ENCODE peak calls at places on chromosome 6, in four cellular contexts. One of them, this sample, is unnamed.

GRCh38 chr6:53593001-53593488 is 48.1 kb upstream of the GCLC start:
- DNase-seq in astrocyte of the spinal cord: peak; percentile 84
- DNase-seq in CD8-positive, alpha-beta T cell: no peak
- DNase-seq in H1: no peak
- DNase-seq in this sample: no peak

GRCh38 chr6:105388392-105388791 is 14.5 kb downstream of the PREP start:
- DNase-seq in H1: no peak
- DNase-seq in CD8-positive, alpha-beta T cell: no peak
- DNase-seq in astrocyte of the spinal cord: no peak
- DNase-seq in this sample: no peak

GRCh38 chr6:37732688-37733087 is 35.0 kb upstream of the MDGA1 start:
- DNase-seq in H1: no peak
- DNase-seq in astrocyte of the spinal cord: no peak
- DNase-seq in CD8-positive, alpha-beta T cell: no peak
- DNase-seq in this sample: no peak

GRCh38 chr6:144215932-144216667 is 65.8 kb downstream of the STX11 start:
- DNase-seq in CD8-positive, alpha-beta T cell: peak; percentile 87
- DNase-seq in H1: peak; percentile 93
- DNase-seq in astrocyte of the spinal cord: peak; percentile 99
- DNase-seq in this sample: peak; percentile 97

GRCh38 chr6:73580247-73581149 is 59.7 kb upstream of the EEF1A1 start:
- DNase-seq in H1: peak; percentile 94
- DNase-seq in astrocyte of the spinal cord: peak; percentile 99
- DNase-seq in CD8-positive, alpha-beta T cell: peak; percentile 3
- DNase-seq in this sample: no peak

GRCh38 chr6:143058987-143059386 is 1.7 kb upstream of the AIG1 start:
- DNase-seq in CD8-positive, alpha-beta T cell: no peak
- DNase-seq in astrocyte of the spinal cord: no peak
- DNase-seq in H1: no peak
- DNase-seq in this sample: no peak

GRCh38 chr6:42099340-42100028 is 42.9 kb downstream of the C6orf132 start:
- DNase-seq in H1: no peak
- DNase-seq in astrocyte of the spinal cord: peak; percentile 64
- DNase-seq in CD8-positive, alpha-beta T cell: no peak
- DNase-seq in this sample: no peak

GRCh38 chr6:105250523-105250922 is 70.7 kb upstream of the POPDC3 start:
- DNase-seq in H1: no peak
- DNase-seq in astrocyte of the spinal cord: no peak
- DNase-seq in CD8-positive, alpha-beta T cell: no peak
- DNase-seq in this sample: no peak

GRCh38 chr6:53199156-53199555 is 50.5 kb upstream of the GCM1 start:
- DNase-seq in astrocyte of the spinal cord: no peak
- DNase-seq in H1: no peak
- DNase-seq in CD8-positive, alpha-beta T cell: no peak
- DNase-seq in this sample: no peak

GRCh38 chr6:36358235-36358915 is 21.7 kb upstream of the BNIP5 start:
- DNase-seq in H1: no peak
- DNase-seq in astrocyte of the spinal cord: no peak
- DNase-seq in CD8-positive, alpha-beta T cell: no peak
- DNase-seq in this sample: peak; percentile 24

GRCh38 chr6:26321005-26321404 is 44.0 kb upstream of the BTN3A2 start:
- DNase-seq in H1: no peak
- DNase-seq in CD8-positive, alpha-beta T cell: no peak
- DNase-seq in astrocyte of the spinal cord: no peak
- DNase-seq in this sample: no peak

GRCh38 chr6:26318459-26319404 is 46.3 kb upstream of the BTN3A2 start:
- DNase-seq in CD8-positive, alpha-beta T cell: no peak
- DNase-seq in H1: no peak
- DNase-seq in astrocyte of the spinal cord: no peak
- DNase-seq in this sample: no peak

GRCh38 chr6:26316291-26316690 is 48.7 kb upstream of the BTN3A2 start:
- DNase-seq in astrocyte of the spinal cord: no peak
- DNase-seq in CD8-positive, alpha-beta T cell: no peak
- DNase-seq in H1: no peak
- DNase-seq in this sample: no peak

GRCh38 chr6:26317503-26317902 is 47.5 kb upstream of the BTN3A2 start:
- DNase-seq in astrocyte of the spinal cord: no peak
- DNase-seq in H1: no peak
- DNase-seq in CD8-positive, alpha-beta T cell: no peak
- DNase-seq in this sample: no peak

GRCh38 chr6:26319405-26320128 is 45.4 kb upstream of the BTN3A2 start:
- DNase-seq in astrocyte of the spinal cord: no peak
- DNase-seq in CD8-positive, alpha-beta T cell: no peak
- DNase-seq in H1: no peak
- DNase-seq in this sample: no peak
- TF ChIP-seq CTCF in astrocyte of the spinal cord: peak; percentile 12
- TF ChIP-seq CTCF in CD8-positive, alpha-beta T cell: no peak
- TF ChIP-seq CTCF in H1: no peak
- TF ChIP-seq CTCF in this sample: no peak

GRCh38 chr6:138291036-138291848 is 73.0 kb upstream of the PBOV1 start:
- DNase-seq in CD8-positive, alpha-beta T cell: no peak
- DNase-seq in astrocyte of the spinal cord: no peak
- DNase-seq in H1: no peak
- DNase-seq in this sample: no peak

GRCh38 chr6:138290563-138290962 is 72.3 kb upstream of the PBOV1 start:
- DNase-seq in H1: no peak
- DNase-seq in CD8-positive, alpha-beta T cell: no peak
- DNase-seq in astrocyte of the spinal cord: no peak
- DNase-seq in this sample: no peak

GRCh38 chr6:138287144-138287955 is 69.1 kb upstream of the PBOV1 start:
- DNase-seq in H1: no peak
- DNase-seq in CD8-positive, alpha-beta T cell: no peak
- DNase-seq in astrocyte of the spinal cord: peak; percentile 7
- DNase-seq in this sample: no peak

GRCh38 chr6:138291849-138292181 is 73.5 kb upstream of the PBOV1 start:
- DNase-seq in H1: no peak
- DNase-seq in astrocyte of the spinal cord: no peak
- DNase-seq in CD8-positive, alpha-beta T cell: no peak
- DNase-seq in this sample: no peak

DNA sequence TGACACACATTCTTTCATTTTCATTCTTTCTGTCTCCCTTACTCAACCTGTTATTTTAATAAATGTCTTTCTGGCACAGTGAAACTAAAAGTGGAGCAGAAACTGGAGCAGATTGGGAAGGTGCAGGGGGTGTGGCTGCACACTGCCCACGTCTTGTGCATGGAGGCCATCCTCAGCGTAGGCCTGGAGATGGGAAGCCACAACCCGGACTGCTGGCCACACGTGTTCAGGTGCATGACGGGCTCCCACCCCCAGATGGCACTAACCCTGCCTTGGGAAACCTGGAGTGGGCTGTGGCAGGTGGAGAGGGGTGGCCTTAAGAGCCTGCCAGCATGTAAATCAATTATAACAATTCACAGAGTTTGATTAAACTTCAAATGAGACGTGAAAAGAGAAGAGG is 71.4 kb upstream of the PBOV1 start:
- DNase-seq in astrocyte of the spinal cord: no peak
- DNase-seq in CD8-positive, alpha-beta T cell: no peak
- DNase-seq in H1: no peak
- DNase-seq in this sample: no peak
- TF ChIP-seq CTCF in astrocyte of the spinal cord: peak; percentile 27
- TF ChIP-seq CTCF in CD8-positive, alpha-beta T cell: no peak
- TF ChIP-seq CTCF in H1: peak; percentile 40
- TF ChIP-seq CTCF in this sample: peak; percentile 36

DNA sequence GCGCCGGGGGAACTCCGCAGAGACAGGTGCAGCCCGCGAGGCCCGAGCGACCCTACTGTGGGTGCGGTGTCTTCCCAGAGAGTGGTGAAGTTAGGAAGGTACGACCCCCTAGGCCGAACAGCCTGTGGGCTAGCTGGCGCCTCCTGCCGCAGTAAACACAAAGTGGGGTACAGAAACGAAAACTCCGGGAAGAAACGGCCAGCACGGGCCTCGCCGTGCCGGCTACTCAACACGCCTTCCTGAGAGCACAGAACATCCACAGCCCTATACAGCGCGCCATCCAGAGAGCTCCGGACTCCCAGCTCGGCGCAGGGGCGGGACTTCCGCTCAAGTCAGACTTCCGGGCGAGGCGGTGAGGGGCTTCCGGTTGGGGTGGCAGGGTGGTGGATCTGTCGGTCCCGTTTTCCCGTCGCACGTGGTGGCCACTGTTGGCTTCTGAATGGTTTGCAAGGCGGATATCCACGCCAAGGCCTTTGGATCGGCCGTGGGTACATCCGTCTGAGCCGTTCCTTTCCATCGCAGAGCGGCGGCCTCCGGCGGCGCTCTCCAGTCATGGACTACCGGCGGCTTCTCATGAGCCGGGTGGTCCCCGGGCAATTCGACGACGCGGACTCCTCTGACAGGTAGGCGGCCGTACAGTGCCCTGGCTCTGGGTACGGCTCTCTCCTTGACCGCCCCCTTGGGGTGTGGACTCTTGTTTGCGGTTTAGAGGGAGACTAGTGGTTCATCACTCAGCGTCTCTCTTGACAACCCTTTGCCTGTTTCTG is at the start of the genes CAGE1 and RIOK1:
- DNase-seq in H1: peak; percentile 65
- DNase-seq in CD8-positive, alpha-beta T cell: peak; percentile 85
- DNase-seq in astrocyte of the spinal cord: peak; percentile 95
- DNase-seq in this sample: peak; percentile 99
- TF ChIP-seq CTCF in H1: peak; percentile 32
- TF ChIP-seq CTCF in CD8-positive, alpha-beta T cell: no peak
- TF ChIP-seq CTCF in astrocyte of the spinal cord: peak; percentile 11
- TF ChIP-seq CTCF in this sample: peak; percentile 65

GRCh38 chr6:3520541-3521220 is 63.8 kb upstream of the SLC22A23 start:
- DNase-seq in astrocyte of the spinal cord: no peak
- DNase-seq in H1: no peak
- DNase-seq in CD8-positive, alpha-beta T cell: no peak
- DNase-seq in this sample: no peak

GRCh38 chr6:3517350-3517749 is 60.5 kb upstream of the SLC22A23 start:
- DNase-seq in H1: no peak
- DNase-seq in CD8-positive, alpha-beta T cell: no peak
- DNase-seq in astrocyte of the spinal cord: peak; percentile 83
- DNase-seq in this sample: no peak

GRCh38 chr6:3516094-3516493 is 59.2 kb upstream of the SLC22A23 start:
- DNase-seq in H1: no peak
- DNase-seq in astrocyte of the spinal cord: no peak
- DNase-seq in CD8-positive, alpha-beta T cell: no peak
- DNase-seq in this sample: no peak

GRCh38 chr6:3515669-3516068 is 58.8 kb upstream of the SLC22A23 start:
- DNase-seq in CD8-positive, alpha-beta T cell: no peak
- DNase-seq in astrocyte of the spinal cord: no peak
- DNase-seq in H1: no peak
- DNase-seq in this sample: no peak

DNA sequence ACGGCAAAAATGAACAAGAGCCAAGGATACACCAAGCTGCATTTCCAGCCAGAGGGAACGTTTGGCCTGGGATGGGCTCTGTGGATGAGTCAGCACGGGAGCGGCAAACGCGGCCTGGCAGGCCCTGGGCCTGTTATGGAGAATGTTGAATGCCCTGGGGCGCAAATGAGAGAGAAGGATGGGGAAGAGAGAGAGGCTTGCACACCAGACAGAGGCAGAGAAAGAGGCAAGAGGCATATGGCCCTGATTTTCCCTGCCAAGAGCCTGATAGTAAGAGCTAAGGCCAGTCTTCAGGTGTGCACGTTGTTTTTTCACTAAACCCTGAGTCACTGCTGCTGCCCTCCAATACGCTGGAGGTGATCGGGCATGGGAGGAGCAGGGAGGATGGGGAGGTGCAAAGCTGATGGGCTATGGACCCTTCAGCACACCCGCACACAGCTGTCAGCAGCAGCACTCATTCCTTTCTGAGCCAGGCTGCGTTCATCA is 61.5 kb upstream of the SLC22A23 start:
- DNase-seq in CD8-positive, alpha-beta T cell: no peak
- DNase-seq in astrocyte of the spinal cord: peak; percentile 69
- DNase-seq in H1: no peak
- DNase-seq in this sample: no peak
- TF ChIP-seq CTCF in CD8-positive, alpha-beta T cell: no peak
- TF ChIP-seq CTCF in astrocyte of the spinal cord: no peak
- TF ChIP-seq CTCF in H1: no peak
- TF ChIP-seq CTCF in this sample: no peak

GRCh38 chr6:33050013-33050800 is 23.2 kb downstream of the HLA-DPA1 start:
- DNase-seq in H1: no peak
- DNase-seq in CD8-positive, alpha-beta T cell: no peak
- DNase-seq in astrocyte of the spinal cord: no peak
- DNase-seq in this sample: no peak

GRCh38 chr6:33052627-33053026 is 20.8 kb downstream of the HLA-DPA1 start:
- DNase-seq in astrocyte of the spinal cord: no peak
- DNase-seq in CD8-positive, alpha-beta T cell: no peak
- DNase-seq in H1: no peak
- DNase-seq in this sample: no peak

GRCh38 chr6:33053230-33053629 is 20.2 kb downstream of the HLA-DPA1 start:
- DNase-seq in astrocyte of the spinal cord: no peak
- DNase-seq in CD8-positive, alpha-beta T cell: no peak
- DNase-seq in H1: no peak
- DNase-seq in this sample: no peak

DNA sequence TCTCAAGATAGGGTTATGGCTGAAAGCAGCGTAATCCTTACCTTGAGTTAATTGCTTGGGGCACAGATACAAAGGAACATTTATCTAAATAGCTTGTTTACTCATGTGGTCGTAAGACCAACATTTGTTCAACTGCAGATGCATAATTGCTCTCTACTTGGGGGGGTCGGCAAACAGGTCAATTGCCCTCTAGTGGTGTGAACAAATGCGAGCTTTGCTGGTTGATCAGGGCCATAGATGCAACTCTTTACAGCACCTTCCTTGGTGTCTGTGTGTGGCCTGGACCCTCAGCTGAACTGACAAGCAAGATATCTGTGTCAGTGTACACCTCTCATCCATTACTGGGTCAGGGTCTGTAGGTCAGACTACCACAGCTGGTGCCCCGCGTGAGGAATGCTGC is 24.1 kb downstream of the HLA-DPA1 start:
- DNase-seq in H1: no peak
- DNase-seq in astrocyte of the spinal cord: no peak
- DNase-seq in CD8-positive, alpha-beta T cell: no peak
- DNase-seq in this sample: no peak
- TF ChIP-seq CTCF in H1: peak; percentile 56
- TF ChIP-seq CTCF in astrocyte of the spinal cord: peak; percentile 12
- TF ChIP-seq CTCF in CD8-positive, alpha-beta T cell: no peak
- TF ChIP-seq CTCF in this sample: no peak

GRCh38 chr6:5384276-5384675 is 123.0 kb downstream of the FARS2 start:
- DNase-seq in H1: no peak
- DNase-seq in CD8-positive, alpha-beta T cell: no peak
- DNase-seq in astrocyte of the spinal cord: no peak
- DNase-seq in this sample: no peak

GRCh38 chr6:5378331-5378730 is 117.0 kb downstream of the FARS2 start:
- DNase-seq in CD8-positive, alpha-beta T cell: no peak
- DNase-seq in H1: no peak
- DNase-seq in astrocyte of the spinal cord: no peak
- DNase-seq in this sample: no peak

GRCh38 chr6:5379647-5380242 is 118.4 kb downstream of the FARS2 start:
- DNase-seq in astrocyte of the spinal cord: peak; percentile 19
- DNase-seq in H1: peak; percentile 21
- DNase-seq in CD8-positive, alpha-beta T cell: no peak
- DNase-seq in this sample: no peak
- TF ChIP-seq CTCF in astrocyte of the spinal cord: peak; percentile 66
- TF ChIP-seq CTCF in H1: peak; percentile 80
- TF ChIP-seq CTCF in CD8-positive, alpha-beta T cell: no peak
- TF ChIP-seq CTCF in this sample: peak; percentile 69

GRCh38 chr6:155143610-155144106 is 120.2 kb upstream of the CLDN20 start:
- DNase-seq in H1: no peak
- DNase-seq in CD8-positive, alpha-beta T cell: no peak
- DNase-seq in astrocyte of the spinal cord: no peak
- DNase-seq in this sample: no peak

GRCh38 chr6:155141512-155141911 is 122.3 kb upstream of the CLDN20 start:
- DNase-seq in H1: no peak
- DNase-seq in astrocyte of the spinal cord: no peak
- DNase-seq in CD8-positive, alpha-beta T cell: no peak
- DNase-seq in this sample: no peak

GRCh38 chr6:155141002-155141401 is 122.8 kb upstream of the CLDN20 start:
- DNase-seq in H1: no peak
- DNase-seq in CD8-positive, alpha-beta T cell: no peak
- DNase-seq in astrocyte of the spinal cord: no peak
- DNase-seq in this sample: no peak

GRCh38 chr6:155142902-155143609 is 120.8 kb upstream of the CLDN20 start:
- DNase-seq in astrocyte of the spinal cord: peak; percentile 65
- DNase-seq in H1: no peak
- DNase-seq in CD8-positive, alpha-beta T cell: no peak
- DNase-seq in this sample: no peak

GRCh38 chr6:155142163-155142901 is 121.5 kb upstream of the CLDN20 start:
- DNase-seq in CD8-positive, alpha-beta T cell: no peak
- DNase-seq in astrocyte of the spinal cord: peak; percentile 19
- DNase-seq in H1: no peak
- DNase-seq in this sample: no peak
- TF ChIP-seq CTCF in CD8-positive, alpha-beta T cell: no peak
- TF ChIP-seq CTCF in astrocyte of the spinal cord: no peak
- TF ChIP-seq CTCF in H1: no peak
- TF ChIP-seq CTCF in this sample: no peak